ENCODE peak calls at places on chromosome X, in four cellular contexts. One of them, this sample, is unnamed.

GRCh38 chrX:66030505-66031317 is 9.2 kb downstream of the VSIG4 start:
- DNase-seq in C1 segment of cervical spinal cord: no peak
- DNase-seq in HL-60: no peak
- DNase-seq in T-helper 2 cell: no peak
- DNase-seq in this sample: no peak

GRCh38 chrX:866441-866990 is 235.9 kb downstream of the SHOX start:
- DNase-seq in C1 segment of cervical spinal cord: no peak
- DNase-seq in HL-60: no peak
- DNase-seq in T-helper 2 cell: no peak
- DNase-seq in this sample: no peak

GRCh38 chrX:47620303-47620685 is 637 bp upstream of the SYN1 start:
- DNase-seq in C1 segment of cervical spinal cord: no peak
- DNase-seq in HL-60: no peak
- DNase-seq in T-helper 2 cell: no peak
- DNase-seq in this sample: no peak

GRCh38 chrX:3244203-3244743 is 102.2 kb downstream of the MXRA5 start:
- DNase-seq in C1 segment of cervical spinal cord: no peak
- DNase-seq in HL-60: no peak
- DNase-seq in T-helper 2 cell: no peak
- DNase-seq in this sample: no peak

GRCh38 chrX:10156199-10157031 is at the start of gene CLCN4:
- DNase-seq in C1 segment of cervical spinal cord: peak
- DNase-seq in HL-60: peak
- DNase-seq in T-helper 2 cell: no peak
- DNase-seq in this sample: no peak

GRCh38 chrX:11724122-11725017 is 33.7 kb upstream of the MSL3 start:
- DNase-seq in C1 segment of cervical spinal cord: no peak
- DNase-seq in HL-60: no peak
- DNase-seq in T-helper 2 cell: no peak
- DNase-seq in this sample: no peak

GRCh38 chrX:10049246-10049645 is 82.1 kb downstream of the CLDN34 start:
- DNase-seq in C1 segment of cervical spinal cord: no peak
- DNase-seq in HL-60: no peak
- DNase-seq in T-helper 2 cell: no peak
- DNase-seq in this sample: no peak

GRCh38 chrX:129037389-129037788 is 485.9 kb downstream of the SMARCA1 start:
- DNase-seq in C1 segment of cervical spinal cord: no peak
- DNase-seq in HL-60: no peak
- DNase-seq in T-helper 2 cell: no peak
- DNase-seq in this sample: no peak

GRCh38 chrX:18455384-18455783 is 30.0 kb downstream of the CDKL5 start:
- DNase-seq in C1 segment of cervical spinal cord: no peak
- DNase-seq in HL-60: no peak
- DNase-seq in T-helper 2 cell: no peak
- DNase-seq in this sample: no peak

GRCh38 chrX:51406688-51407519 is 74.3 kb downstream of the NUDT10 start:
- DNase-seq in C1 segment of cervical spinal cord: no peak
- DNase-seq in HL-60: no peak
- DNase-seq in T-helper 2 cell: no peak
- DNase-seq in this sample: no peak

This sample was measured in CMK.